ENCODE peak calls at places on chromosomes 13 and 19, in five cellular contexts. Y, C, A, L and G are unnamed samples. For H3K4me1 and H3K9me3, the result is how much of the 10 kb centered on the place peaks cover.

GRCh38 chr13:26074706-26075105 is 22.9 kb upstream of the SHISA2 start:
- DNase-seq in A (peak), Y (no peak), L (no peak), C (no peak), G (no peak)

GRCh38 chr19:44993926-44994537 is 7.2 kb upstream of the RELB start:
- DNase-seq in A (no peak), Y (no peak), L (no peak), C (no peak), G (no peak)

GRCh38 chr19:51158474-51159129 is 16.5 kb downstream of the SIGLEC7 start:
- DNase-seq in L (peak), C (no peak), A (no peak), Y (peak), G (peak)

GRCh38 chr13:109744512-109745051 is 41.8 kb downstream of the IRS2 start:
- DNase-seq in C (peak), A (peak), L (no peak), Y (peak), G (no peak)

GRCh38 chr19:7863157-7863970 is 10.8 kb downstream of the PRR36 start:
- DNase-seq in L (no peak), Y (no peak), C (no peak), A (no peak), G (no peak)

GRCh38 chr19:45781282-45782161 is 768 bp downstream of the DMPK start:
- DNase-seq in L (no peak), C (no peak), Y (peak), A (no peak), G (no peak)

GRCh38 chr13:46124531-46124966 is 19.7 kb upstream of the CPB2 start:
- DNase-seq in C (no peak), L (peak), Y (no peak), A (no peak), G (no peak)

GRCh38 chr19:10219678-10220077 is 11.5 kb downstream of the S1PR2 start:
- DNase-seq in C (no peak), Y (no peak), L (peak), A (peak), G (peak)

GRCh38 chr19:9850235-9850959 is 15.3 kb downstream of the PIN1 start:
- DNase-seq in L (no peak), Y (no peak), C (no peak), A (no peak), G (no peak)

GRCh38 chr19:17762505-17763229 is 11.4 kb downstream of the FCHO1 start:
- DNase-seq in L (no peak), C (no peak), A (peak), Y (no peak), G (no peak)

GRCh38 chr19:35040826-35041547 is 534 bp upstream of the HPN start:
- DNase-seq in C (peak), A (no peak), Y (peak), L (peak), G (no peak)

GRCh38 chr13:36456577-36456976 is 24.3 kb downstream of the CCNA1 start:
- DNase-seq in C (no peak), Y (no peak), A (no peak), L (no peak), G (no peak)

GRCh38 chr13:19601749-19602725 is 31.4 kb upstream of the MPHOSPH8 start:
- DNase-seq in C (no peak), L (no peak), A (peak), Y (peak), G (peak)

GRCh38 chr19:41688098-41688497 is at the start of gene CEACAM7:
- DNase-seq in Y (no peak), L (no peak), A (no peak), C (no peak), G (no peak)

GRCh38 chr13:85441364-85441763 is 357.9 kb downstream of the SLITRK6 start:
- DNase-seq in C (no peak), A (no peak), L (no peak), Y (no peak), G (no peak)

GRCh38 chr19:18675779-18676178 is 7.7 kb upstream of the CRTC1 start:
- DNase-seq in Y (no peak), L (no peak), C (no peak), A (no peak), G (no peak)

GRCh38 chr13:85529216-85529590 is 270.0 kb downstream of the SLITRK6 start:
- DNase-seq in L (no peak), C (no peak), A (peak), Y (no peak), G (no peak)

GRCh38 chr19:10339380-10339960 is at the start of gene ICAM3:
- DNase-seq in Y (no peak), L (peak), A (no peak), C (no peak), G (peak)

GRCh38 chr19:56309511-56310185 is 5.0 kb downstream of the ZSCAN5A start:
- DNase-seq in Y (peak), C (no peak), A (peak), L (peak), G (peak)

GRCh38 chr13:84684804-84685203 is 802.5 kb upstream of the SLITRK1 start:
- DNase-seq in C (no peak), Y (no peak), A (peak), L (no peak), G (no peak)

GRCh38 chr13:29858231-29858630 is 7.8 kb upstream of the UBL3 start:
- DNase-seq in C (no peak), A (no peak), L (no peak), Y (no peak), G (no peak)

GRCh38 chr19:31270897-31271568 is 78.2 kb downstream of the TSHZ3 start:
- DNase-seq in A (peak), L (no peak), C (no peak), Y (no peak), G (no peak)

GRCh38 chr19:49189259-49189658 is 31.7 kb downstream of the TRPM4 start:
- DNase-seq in L (no peak), C (no peak), A (no peak), Y (no peak), G (no peak)

GRCh38 chr13:39201075-39201630 is 162.9 kb downstream of the NHLRC3 start:
- DNase-seq in C (no peak), A (no peak), Y (no peak), L (no peak), G (no peak)

GRCh38 chr19:23470873-23471555 is 75.7 kb upstream of the ZNF91 start:
- DNase-seq in C (no peak), A (no peak), L (no peak), Y (no peak), G (no peak)

GRCh38 chr13:105774739-105775460 is 760.6 kb downstream of the EFNB2 start:
- DNase-seq in C (no peak), A (peak), Y (no peak), L (no peak), G (no peak)

GRCh38 chr19:40521276-40521675 is 54.5 kb downstream of the SPTBN4 start:
- DNase-seq in L (no peak), A (no peak), Y (no peak), C (no peak), G (no peak)

GRCh38 chr19:7294571-7295212 is 478 bp upstream of the INSR start:
- DNase-seq in L (no peak), Y (peak), A (peak), C (peak), G (no peak)

GRCh38 chr19:44753932-44754742 is 5.6 kb downstream of the BCL3 start:
- DNase-seq in L (peak), A (peak), C (peak), Y (peak), G (peak)

GRCh38 chr19:48812094-48812929 is 1.5 kb upstream of the BCAT2 start:
- DNase-seq in C (peak), A (peak), Y (peak), L (peak), G (peak)

GRCh38 chr13:113862766-113863510 is 938 bp downstream of the GAS6 start:
- DNase-seq in C (no peak), L (no peak), Y (peak), A (peak), G (no peak)

GRCh38 chr13:97335488-97336134 is 98.4 kb upstream of the RAP2A start:
- DNase-seq in Y (no peak), A (no peak), C (no peak), L (no peak), G (no peak)

GRCh38 chr13:79936368-79937136 is 404.4 kb downstream of the SPRY2 start:
- DNase-seq in A (peak), Y (no peak), L (no peak), C (no peak), G (no peak)

GRCh38 chr19:16638666-16639065 is 10.7 kb upstream of the MED26 start:
- DNase-seq in Y (no peak), A (no peak), L (no peak), C (no peak), G (no peak)

DNA sequence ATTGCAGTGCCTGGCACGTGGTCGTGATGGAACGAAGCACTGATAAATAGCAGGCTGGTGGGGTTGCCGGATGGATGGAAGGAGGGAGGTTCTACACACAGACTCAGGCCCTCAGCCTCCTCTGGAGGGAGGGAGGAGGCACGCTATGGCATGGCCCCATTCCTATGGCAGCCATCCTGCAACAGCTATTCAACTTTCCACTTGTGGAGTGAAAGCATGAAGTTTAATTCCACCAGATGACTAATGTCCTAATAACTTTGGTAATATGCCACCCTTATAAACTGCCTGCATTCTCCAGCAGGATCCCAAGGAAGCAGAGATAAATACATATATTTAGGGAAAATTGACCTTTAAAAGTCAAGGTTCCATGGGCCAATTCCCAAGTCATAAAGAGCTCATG is 92.4 kb downstream of the KL start:
- DNase-seq in A (peak), Y (no peak), L (no peak), C (no peak), G (no peak)
- H3K4me1 ChIP-seq in A (under half), Y (under half), L (under half), C (under half), G (under half)

GRCh38 chr19:12133069-12133468 is 7.1 kb downstream of the ZNF20 start:
- DNase-seq in C (no peak), Y (no peak), L (no peak), A (peak), G (no peak)
- H3K9me3 ChIP-seq in C (under half), Y (under half), L (under half), A (under half), G (under half)

DNA sequence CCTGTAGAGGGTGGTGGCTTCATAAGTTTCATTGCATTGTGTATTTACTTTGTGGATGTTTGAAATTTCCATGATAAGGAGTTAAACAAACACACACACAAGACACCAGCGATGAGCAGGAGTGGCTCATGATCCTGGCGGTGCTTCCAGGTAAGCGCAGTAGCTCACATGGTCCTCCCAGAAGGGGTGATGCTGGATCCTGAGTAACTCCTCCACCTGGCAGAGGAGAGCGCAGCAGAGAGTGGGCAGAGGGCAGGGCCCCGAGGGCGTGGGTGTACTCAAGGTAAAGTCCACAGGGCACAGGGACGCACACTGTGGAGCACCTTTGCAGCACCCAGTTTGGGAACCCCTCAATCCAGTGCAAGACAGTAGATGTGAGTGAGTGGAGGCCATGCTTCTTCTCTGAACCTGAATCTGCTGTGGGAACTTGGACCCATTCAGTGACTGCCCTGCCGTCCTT is 54.0 kb downstream of the RFX2 start:
- DNase-seq in A (no peak), Y (no peak), L (no peak), C (peak), G (no peak)
- H3K4me1 ChIP-seq in A (under half), Y (under half), L (under half), C (under half), G (under half)

GRCh38 chr13:112250788-112251445 is 125.2 kb upstream of the SPACA7 start:
- DNase-seq in A (no peak), C (no peak), Y (no peak), L (no peak), G (no peak)

GRCh38 chr13:112248406-112248760 is 127.8 kb upstream of the SPACA7 start:
- DNase-seq in Y (no peak), L (no peak), C (peak), A (no peak), G (no peak)

GRCh38 chr13:112248909-112249592 is 127.1 kb upstream of the SPACA7 start:
- DNase-seq in A (no peak), L (no peak), C (peak), Y (no peak), G (no peak)

GRCh38 chr13:112251930-112252585 is 124.1 kb upstream of the SPACA7 start:
- DNase-seq in L (no peak), C (no peak), Y (no peak), A (no peak), G (no peak)

GRCh38 chr13:112249644-112250610 is 126.2 kb upstream of the SPACA7 start:
- DNase-seq in C (no peak), A (no peak), Y (no peak), L (no peak), G (no peak)
- H3K9me3 ChIP-seq in C (under half), A (under half), Y (under half), L (under half), G (under half)

GRCh38 chr19:53372196-53372595 is 6.7 kb downstream of the ZNF525 start:
- DNase-seq in Y (no peak), A (no peak), L (no peak), C (no peak), G (no peak)

GRCh38 chr19:53374288-53374687 is 8.8 kb downstream of the ZNF525 start:
- DNase-seq in Y (no peak), C (no peak), A (no peak), L (no peak), G (no peak)

GRCh38 chr19:53374743-53375142 is 9.2 kb downstream of the ZNF525 start:
- DNase-seq in A (no peak), Y (no peak), L (no peak), C (no peak), G (no peak)
- H3K4me1 ChIP-seq in A (under half), Y (under half), L (under half), C (under half), G (under half)

GRCh38 chr13:102354011-102354410 is 47.8 kb downstream of the FGF14 start:
- DNase-seq in L (no peak), C (no peak), A (no peak), Y (no peak), G (no peak)
- H3K9me3 ChIP-seq in L (under half), C (under half), A (under half), Y (under half), G (under half)

GRCh38 chr19:1240925-1241324 is 626 bp upstream of the ATP5F1D start:
- DNase-seq in A (no peak), Y (no peak), L (no peak), C (no peak), G (no peak)

GRCh38 chr19:1237754-1238372 is at the start of gene CBARP:
- DNase-seq in L (no peak), A (no peak), Y (peak), C (no peak), G (no peak)

GRCh38 chr19:1239796-1240737 is 1.5 kb upstream of the ATP5F1D start:
- DNase-seq in Y (peak), L (peak), A (peak), C (peak), G (peak)

GRCh38 chr19:1238373-1239303 is 833 bp upstream of the CBARP start:
- DNase-seq in C (no peak), L (no peak), Y (no peak), A (no peak), G (no peak)

DNA sequence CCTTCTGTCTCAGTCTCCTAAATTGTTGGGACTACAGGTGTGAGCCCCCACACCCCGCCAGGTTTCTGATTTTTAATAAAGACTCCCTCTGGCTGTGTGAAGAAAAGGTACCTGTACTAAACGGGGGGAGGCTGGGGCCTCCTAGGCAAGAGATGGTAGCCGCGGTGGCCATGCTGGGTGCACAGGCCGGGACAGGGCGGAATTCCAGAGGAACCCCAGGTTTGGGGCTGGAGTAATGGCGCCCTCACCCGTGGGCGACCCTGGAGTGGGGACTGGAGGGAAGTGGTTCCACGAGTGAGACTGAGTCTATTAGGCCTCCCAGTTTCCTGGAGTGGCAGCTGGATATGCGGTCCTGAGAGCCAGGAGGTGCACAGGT is 1.6 kb upstream of the CBARP start:
- DNase-seq in L (no peak), Y (no peak), C (no peak), A (no peak), G (no peak)
- H3K4me1 ChIP-seq in L (under half), Y (under half), C (under half), A (under half), G (under half)

GRCh38 chr19:28063702-28064101 is 1149.2 kb downstream of the UQCRFS1 start:
- DNase-seq in C (no peak), A (no peak), L (no peak), Y (no peak), G (no peak)
- H3K9me3 ChIP-seq in C (under half), A (under half), L (under half), Y (under half), G (under half)